ENCODE peak calls at places on chromosomes 2 and 18, in eight cellular contexts. H, I, N, V, G, C, S and L are unnamed samples.

GRCh38 chr18:60292186-60292585 is 80.4 kb downstream of the MC4R start:
- DNase-seq in H (no peak), V (no peak), N (no peak), G (no peak), S (no peak), I (no peak), C (no peak), L (no peak)

GRCh38 chr18:42675810-42676209 is 439.7 kb downstream of the RIT2 start:
- DNase-seq in G (no peak), N (no peak), V (no peak), S (no peak), C (no peak), H (no peak), I (no peak), L (no peak)

GRCh38 chr2:117232305-117232704 is 582.2 kb upstream of the DDX18 start:
- DNase-seq in G (no peak), H (no peak), I (no peak), S (no peak), C (no peak), V (no peak), N (no peak), L (no peak)

GRCh38 chr2:41879367-41879871 is 168.4 kb upstream of the PKDCC start:
- DNase-seq in N (no peak), G (no peak), S (peak), H (no peak), C (peak), I (no peak), V (no peak), L (no peak)

GRCh38 chr2:118433566-118433965 is 345.3 kb downstream of the INSIG2 start:
- DNase-seq in H (no peak), I (no peak), G (no peak), V (no peak), S (no peak), N (no peak), C (no peak), L (no peak)

GRCh38 chr2:203470371-203470770 is 64.7 kb downstream of the RAPH1 start:
- DNase-seq in N (no peak), H (no peak), C (no peak), V (no peak), G (no peak), I (no peak), S (no peak), L (no peak)

GRCh38 chr2:53840580-53840979 is 19.2 kb downstream of the GPR75 start:
- DNase-seq in N (no peak), I (no peak), H (no peak), V (no peak), C (no peak), S (no peak), G (no peak), L (no peak)

GRCh38 chr2:173032032-173032431 is 43.6 kb upstream of the MAP3K20 start:
- DNase-seq in C (no peak), S (no peak), I (no peak), H (no peak), V (no peak), G (no peak), N (no peak), L (no peak)

GRCh38 chr2:71661782-71662181 is 208.4 kb downstream of the DYSF start:
- DNase-seq in N (no peak), V (no peak), G (no peak), C (no peak), S (no peak), I (no peak), H (no peak), L (peak)

GRCh38 chr18:9782073-9782857 is 74.2 kb downstream of the RAB31 start:
- DNase-seq in N (no peak), H (no peak), G (no peak), I (peak), V (peak), C (peak), S (no peak), L (no peak)

GRCh38 chr2:121420486-121420885 is 110.2 kb upstream of the RNU4ATAC start:
- DNase-seq in S (no peak), G (no peak), V (no peak), H (no peak), N (no peak), C (no peak), I (no peak), L (no peak)

GRCh38 chr18:45935591-45936335 is 31.4 kb downstream of the EPG5 start:
- DNase-seq in S (no peak), I (no peak), H (no peak), V (peak), N (no peak), C (no peak), G (no peak), L (no peak)